ENCODE peak calls at places on chromosomes 12 and 14, in five cellular contexts. One of them, this sample, is unnamed.
A peak's percentile ranks its signal among the peaks of the same experiment; 100 is the strongest.

GRCh38 chr12:103401421-103401820 is 94.3 kb downstream of the C12orf42 start:
- DNase-seq in fibroblast of mammary gland: no peak
- DNase-seq in cardiac muscle cell: peak; percentile 20
- DNase-seq in right cardiac atrium: no peak
- DNase-seq in tibial nerve: no peak
- DNase-seq in this sample: no peak

GRCh38 chr14:60151715-60152114 is 13.5 kb downstream of the DHRS7 start:
- DNase-seq in fibroblast of mammary gland: peak; percentile 93
- DNase-seq in tibial nerve: peak; percentile 55
- DNase-seq in right cardiac atrium: peak; percentile 73
- DNase-seq in cardiac muscle cell: no peak
- DNase-seq in this sample: peak; percentile 64

GRCh38 chr12:1367731-1368285 is 226.6 kb downstream of the FBXL14 start:
- DNase-seq in tibial nerve: no peak
- DNase-seq in right cardiac atrium: no peak
- DNase-seq in fibroblast of mammary gland: peak; percentile 70
- DNase-seq in cardiac muscle cell: no peak
- DNase-seq in this sample: no peak

GRCh38 chr12:15855646-15856045 is 26.5 kb upstream of the STRAP start:
- DNase-seq in fibroblast of mammary gland: peak; percentile 85
- DNase-seq in tibial nerve: no peak
- DNase-seq in cardiac muscle cell: no peak
- DNase-seq in right cardiac atrium: no peak
- DNase-seq in this sample: no peak

GRCh38 chr12:116087962-116088361 is 189.5 kb downstream of the MED13L start:
- DNase-seq in cardiac muscle cell: no peak
- DNase-seq in fibroblast of mammary gland: no peak
- DNase-seq in tibial nerve: no peak
- DNase-seq in right cardiac atrium: no peak
- DNase-seq in this sample: no peak

GRCh38 chr14:77523109-77523508 is 24.5 kb upstream of the ISM2 start:
- DNase-seq in fibroblast of mammary gland: no peak
- DNase-seq in cardiac muscle cell: no peak
- DNase-seq in tibial nerve: no peak
- DNase-seq in right cardiac atrium: no peak
- DNase-seq in this sample: no peak

GRCh38 chr14:53882684-53883083 is 73.9 kb downstream of the BMP4 start:
- DNase-seq in cardiac muscle cell: no peak
- DNase-seq in right cardiac atrium: no peak
- DNase-seq in fibroblast of mammary gland: no peak
- DNase-seq in tibial nerve: no peak
- DNase-seq in this sample: no peak

GRCh38 chr14:82075566-82075965 is 541.9 kb upstream of the SEL1L start:
- DNase-seq in cardiac muscle cell: peak; percentile 89
- DNase-seq in fibroblast of mammary gland: no peak
- DNase-seq in right cardiac atrium: peak; percentile 18
- DNase-seq in tibial nerve: no peak
- DNase-seq in this sample: no peak

GRCh38 chr14:73143003-73143402 is 6.7 kb downstream of the PSEN1 start:
- DNase-seq in cardiac muscle cell: no peak
- DNase-seq in right cardiac atrium: no peak
- DNase-seq in tibial nerve: no peak
- DNase-seq in fibroblast of mammary gland: no peak
- DNase-seq in this sample: peak; percentile 92

GRCh38 chr12:53938276-53939140 is at the start of gene HOXC13:
- DNase-seq in tibial nerve: no peak
- DNase-seq in right cardiac atrium: peak; percentile 38
- DNase-seq in fibroblast of mammary gland: peak; percentile 68
- DNase-seq in cardiac muscle cell: peak; percentile 55
- DNase-seq in this sample: no peak

GRCh38 chr12:61513972-61514371 is 746.2 kb upstream of the USP15 start:
- DNase-seq in fibroblast of mammary gland: no peak
- DNase-seq in right cardiac atrium: no peak
- DNase-seq in cardiac muscle cell: peak; percentile 3
- DNase-seq in tibial nerve: no peak
- DNase-seq in this sample: peak; percentile 31

GRCh38 chr14:99075061-99075460 is 196.9 kb downstream of the BCL11B start:
- DNase-seq in right cardiac atrium: no peak
- DNase-seq in tibial nerve: no peak
- DNase-seq in fibroblast of mammary gland: no peak
- DNase-seq in cardiac muscle cell: no peak
- DNase-seq in this sample: no peak

GRCh38 chr14:76267322-76268012 is 108.5 kb upstream of the ESRRB start:
- DNase-seq in cardiac muscle cell: no peak
- DNase-seq in tibial nerve: peak; percentile 47
- DNase-seq in fibroblast of mammary gland: peak; percentile 42
- DNase-seq in right cardiac atrium: peak; percentile 75
- DNase-seq in this sample: peak; percentile 22

GRCh38 chr12:57614948-57615500 is 3.8 kb downstream of the ARHGEF25 start:
- DNase-seq in tibial nerve: no peak
- DNase-seq in right cardiac atrium: no peak
- DNase-seq in cardiac muscle cell: no peak
- DNase-seq in fibroblast of mammary gland: no peak
- DNase-seq in this sample: no peak

GRCh38 chr12:113436993-113437728 is 15.0 kb downstream of the SDSL start:
- DNase-seq in cardiac muscle cell: no peak
- DNase-seq in fibroblast of mammary gland: no peak
- DNase-seq in right cardiac atrium: no peak
- DNase-seq in tibial nerve: no peak
- DNase-seq in this sample: no peak

GRCh38 chr12:97323154-97323553 is 139.4 kb upstream of the RMST start:
- DNase-seq in fibroblast of mammary gland: no peak
- DNase-seq in right cardiac atrium: no peak
- DNase-seq in cardiac muscle cell: no peak
- DNase-seq in tibial nerve: no peak
- DNase-seq in this sample: no peak

GRCh38 chr12:56221233-56221756 is 427 bp downstream of the RNF41 start:
- DNase-seq in tibial nerve: no peak
- DNase-seq in fibroblast of mammary gland: peak; percentile 60
- DNase-seq in cardiac muscle cell: peak; percentile 88
- DNase-seq in right cardiac atrium: peak; percentile 79
- DNase-seq in this sample: peak; percentile 37

GRCh38 chr12:128534906-128535305 is 267.9 kb downstream of the TMEM132C start:
- DNase-seq in right cardiac atrium: no peak
- DNase-seq in fibroblast of mammary gland: no peak
- DNase-seq in cardiac muscle cell: no peak
- DNase-seq in tibial nerve: no peak
- DNase-seq in this sample: no peak

GRCh38 chr14:105204206-105204930 is 23.3 kb upstream of the NUDT14 start:
- DNase-seq in tibial nerve: no peak
- DNase-seq in fibroblast of mammary gland: peak; percentile 33
- DNase-seq in cardiac muscle cell: no peak
- DNase-seq in right cardiac atrium: peak; percentile 56
- DNase-seq in this sample: no peak